ENCODE peak calls at places on chromosomes 7 and 10, in ten cellular contexts. C is nephron progenitor cell; B is psoas muscle; R is mesothelial cell of epicardium; I is left lung; A is cardiac fibroblast; J is progenitor cell of endocrine pancreas; H is kidney; G is colonic mucosa; F is CD4-positive, alpha-beta T cell. Y is an unnamed sample.

GRCh38 chr7:133354546-133355324 is 101.9 kb downstream of the EXOC4 start:
- DNase-seq in H (no peak), J (no peak), A (peak; percentile 50), I (no peak), C (no peak), F (no peak), R (no peak), B (no peak), G (no peak), Y (no peak)

GRCh38 chr10:116744849-116745248 is 2.5 kb upstream of the HSPA12A start:
- DNase-seq in H (peak; percentile 39), G (no peak), B (no peak), I (no peak), J (no peak), R (no peak), F (no peak), C (no peak), A (no peak), Y (no peak)

GRCh38 chr10:89301721-89302445 is at the start of gene IFIT2:
- DNase-seq in A (peak; percentile 75), B (no peak), F (no peak), I (no peak), H (no peak), R (no peak), J (no peak), G (peak; percentile 53), C (no peak), Y (no peak)

GRCh38 chr7:110522751-110523200 is 568.2 kb upstream of the LRRN3 start:
- DNase-seq in G (peak; percentile 28), J (no peak), A (no peak), I (no peak), B (no peak), R (no peak), C (no peak), H (no peak), F (no peak), Y (no peak)

GRCh38 chr7:37315752-37316711 is 132.6 kb downstream of the ELMO1 start:
- DNase-seq in C (no peak), A (peak; percentile 16), R (no peak), B (peak; percentile 34), I (no peak), F (no peak), G (no peak), J (no peak), H (peak; percentile 81), Y (no peak)

GRCh38 chr10:28125701-28126100 is 126.8 kb upstream of the ODAD2 start:
- DNase-seq in G (no peak), B (no peak), R (no peak), C (no peak), A (peak; percentile 40), F (no peak), I (no peak), H (no peak), J (no peak), Y (no peak)

GRCh38 chr10:119658274-119658673 is 7.1 kb downstream of the BAG3 start:
- DNase-seq in I (peak; percentile 92), A (peak; percentile 89), R (no peak), F (no peak), J (no peak), H (peak; percentile 95), C (peak; percentile 42), B (peak; percentile 87), G (peak; percentile 40), Y (no peak)

GRCh38 chr7:353746-354325 is 63.9 kb downstream of the FOXL3 start:
- DNase-seq in R (no peak), B (peak; percentile 64), I (peak; percentile 76), A (no peak), C (no peak), H (no peak), F (no peak), J (no peak), G (no peak), Y (no peak)

GRCh38 chr7:66626236-66626957 is 2.3 kb upstream of the KCTD7 start:
- DNase-seq in C (no peak), B (no peak), A (peak; percentile 60), I (no peak), G (no peak), R (no peak), H (no peak), F (no peak), J (no peak), Y (no peak)

GRCh38 chr7:151990567-151990966 is 34.3 kb downstream of the GALNTL5 start:
- DNase-seq in I (no peak), C (no peak), R (no peak), A (peak; percentile 15), H (no peak), J (no peak), F (no peak), B (no peak), G (no peak), Y (no peak)

DNA sequence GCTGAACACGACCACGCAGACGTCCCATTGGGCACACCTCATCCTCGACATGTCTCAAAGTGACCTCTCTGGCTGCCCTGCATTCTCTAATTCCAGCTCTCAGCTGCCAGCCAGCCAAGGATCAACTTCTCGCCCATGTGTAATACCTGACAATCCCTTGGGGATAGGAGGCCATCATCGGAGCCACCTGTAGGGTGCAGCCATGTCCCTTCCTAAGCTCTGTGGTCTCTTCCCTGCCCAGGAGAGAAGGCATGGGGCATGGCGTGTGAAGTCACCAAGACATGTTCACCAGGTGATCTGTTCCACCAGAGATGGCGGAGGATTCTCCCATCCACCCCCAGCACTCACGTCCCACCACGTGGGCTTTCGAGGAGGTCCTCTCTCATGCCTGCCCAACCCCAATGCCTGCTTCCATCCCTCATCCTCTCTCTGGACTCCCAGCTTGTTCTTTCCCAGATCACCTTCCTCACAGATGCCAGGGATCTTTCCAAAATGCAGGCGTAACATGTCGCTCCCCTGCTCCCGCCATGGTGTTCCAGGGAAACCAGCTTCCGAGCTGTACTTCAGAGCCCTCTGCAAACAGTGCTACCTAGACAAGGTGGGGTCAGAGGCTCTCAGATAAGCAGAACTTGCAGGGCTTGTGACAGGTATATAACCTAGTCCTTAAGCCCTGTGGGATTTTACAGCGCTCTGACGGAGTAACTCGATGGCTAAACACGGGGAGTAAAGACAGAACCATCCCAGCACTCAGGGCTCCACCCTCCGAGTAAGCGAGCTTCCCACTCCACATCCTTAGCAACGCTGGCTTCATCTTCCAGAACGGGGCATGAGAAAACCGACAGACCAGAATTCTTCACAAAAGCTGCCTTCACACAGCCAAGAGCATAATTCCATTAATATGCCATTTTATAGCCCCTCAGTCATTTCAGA is 41.1 kb downstream of the BRI3 start:
- DNase-seq in A (no peak), H (no peak), G (no peak), F (no peak), R (no peak), J (no peak), C (no peak), B (no peak), I (no peak), Y (no peak)
- TF ChIP-seq CTCF in A (no peak), H (no peak), G (no peak), F (no peak), R (no peak), J (no peak), C (no peak), B (no peak), I (no peak), Y (no peak)

DNA sequence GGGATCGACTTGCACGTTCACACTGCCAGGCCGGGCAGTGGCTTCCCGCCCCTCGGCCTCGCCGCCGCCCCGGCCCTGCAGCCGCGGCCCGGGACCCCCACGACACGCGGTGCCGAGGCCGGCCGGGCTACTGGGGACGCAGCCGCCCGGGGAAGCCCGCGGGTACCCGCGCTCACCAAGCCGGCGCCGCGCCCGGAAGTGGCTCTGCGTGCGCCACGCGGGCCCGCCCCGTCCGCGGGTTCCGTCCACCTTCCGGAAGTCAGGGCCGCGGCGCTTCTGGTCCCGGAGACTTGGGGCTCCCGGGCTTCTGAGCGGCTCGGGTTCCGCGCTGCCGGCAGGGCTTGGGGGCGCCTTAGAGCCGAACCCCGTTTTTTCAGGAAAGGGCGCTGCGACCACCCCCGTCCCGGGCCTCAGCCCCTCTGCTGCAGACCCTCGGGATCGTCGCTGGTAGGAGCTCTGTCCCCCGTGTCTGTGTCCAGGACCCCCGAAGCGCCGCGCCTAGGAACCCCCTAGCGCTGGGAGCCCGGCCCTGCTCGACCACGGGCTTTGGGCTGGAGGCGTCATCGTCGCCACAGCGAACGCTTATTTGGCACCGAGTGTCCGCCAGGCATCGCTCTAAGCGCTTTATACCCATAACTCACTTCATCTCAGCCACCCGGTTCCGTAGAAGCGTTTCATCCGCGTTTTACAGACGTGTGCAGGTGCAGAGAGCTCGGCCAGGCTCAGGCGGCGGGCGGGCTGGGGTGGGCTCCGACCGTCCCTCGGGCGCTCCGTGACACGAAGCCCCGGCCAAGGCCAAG is at the start of gene PSMG3:
- DNase-seq in H (peak; percentile 98), I (peak; percentile 98), R (peak; percentile 86), J (peak; percentile 73), C (peak; percentile 85), A (peak; percentile 93), F (peak; percentile 82), G (peak; percentile 90), B (peak; percentile 95), Y (peak; percentile 94)
- TF ChIP-seq CTCF in H (peak; percentile 4), I (no peak), R (no peak), J (peak; percentile 50), C (peak; percentile 16), A (peak; percentile 27), F (peak; percentile 27), G (no peak), B (peak; percentile 29), Y (no peak)

GRCh38 chr10:64091889-64092288 is 570.7 kb downstream of the REEP3 start:
- DNase-seq in B (no peak), R (no peak), I (no peak), J (no peak), G (peak; percentile 22), F (no peak), A (no peak), C (no peak), H (no peak), Y (no peak)
- TF ChIP-seq CTCF in B (no peak), R (no peak), I (no peak), J (peak; percentile 52), G (no peak), F (no peak), A (peak; percentile 22), C (peak; percentile 31), H (peak; percentile 31), Y (peak; percentile 41)

DNA sequence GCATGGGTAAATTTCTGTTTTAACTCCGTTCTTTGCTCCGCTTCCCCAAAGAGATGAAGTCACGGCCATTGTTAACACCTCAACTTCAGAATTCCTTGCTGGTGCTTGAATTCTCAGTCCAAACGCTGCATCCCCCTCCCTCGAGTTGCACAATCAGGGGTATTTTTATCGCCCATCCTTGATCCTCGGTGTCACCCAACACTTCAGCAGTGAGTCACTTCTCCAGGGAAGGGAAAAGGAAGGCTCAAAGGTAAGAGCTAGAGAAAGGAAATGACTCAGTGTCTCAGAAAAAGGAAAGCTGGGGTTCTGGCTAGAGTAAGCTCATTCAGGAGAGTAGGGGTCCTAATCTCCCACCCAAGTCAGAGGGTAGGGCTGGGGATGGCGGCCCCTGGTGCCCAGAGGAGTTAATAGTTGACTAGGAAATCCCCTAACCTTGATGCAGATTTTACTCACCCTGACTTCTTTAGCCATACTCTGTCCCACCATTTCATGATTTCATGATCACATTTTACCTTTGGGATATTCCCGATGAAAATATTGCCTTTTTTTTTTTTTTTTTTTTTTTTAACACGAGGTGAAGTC is 39.8 kb upstream of the TRIM8 start:
- DNase-seq in C (no peak), B (no peak), I (no peak), A (peak; percentile 82), H (no peak), G (no peak), J (no peak), F (no peak), R (no peak), Y (no peak)
- TF ChIP-seq CTCF in C (no peak), B (no peak), I (no peak), A (no peak), H (no peak), G (no peak), J (no peak), F (no peak), R (no peak), Y (no peak)

GRCh38 chr7:76340617-76341131 is 18.1 kb downstream of the YWHAG start:
- DNase-seq in G (no peak), A (peak; percentile 83), I (no peak), F (no peak), C (no peak), R (no peak), J (no peak), H (no peak), B (no peak), Y (no peak)
- TF ChIP-seq CTCF in G (no peak), A (no peak), I (no peak), F (no peak), C (no peak), R (no peak), J (no peak), H (no peak), B (no peak), Y (no peak)

Y was measured in D721Med.